ENCODE peak calls at places on chromosomes 5 and 9, in four cellular contexts. S, F, L and D are unnamed samples.

GRCh38 chr5:73694089-73694488 is 68.1 kb downstream of the ARHGEF28 start:
- DNase-seq in S (no peak), F (no peak), L (no peak), D (no peak)

GRCh38 chr5:453725-454481 is 10.9 kb downstream of the EXOC3 start:
- DNase-seq in S (no peak), L (no peak), F (no peak), D (no peak)

GRCh38 chr5:52674815-52675545 is 112.7 kb upstream of the ITGA1 start:
- DNase-seq in F (peak), L (no peak), S (no peak), D (no peak)

GRCh38 chr5:141814064-141814982 is 63.9 kb downstream of the PCDH1 start:
- DNase-seq in S (peak), L (no peak), F (no peak), D (peak)

GRCh38 chr9:89433826-89434225 is 64.1 kb downstream of the SEMA4D start:
- DNase-seq in S (no peak), F (no peak), L (no peak), D (no peak)

GRCh38 chr9:124878518-124878917 is 16.6 kb downstream of the ARPC5L start:
- DNase-seq in F (no peak), L (no peak), S (no peak), D (no peak)

GRCh38 chr5:75320341-75320740 is 16.7 kb upstream of the HMGCR start:
- DNase-seq in S (no peak), L (no peak), F (no peak), D (no peak)

GRCh38 chr5:93621340-93621872 is 38.4 kb downstream of the NR2F1 start:
- DNase-seq in F (peak), L (no peak), S (peak), D (peak)

GRCh38 chr5:180211761-180212035 is 2.7 kb upstream of the RASGEF1C start:
- DNase-seq in F (no peak), L (no peak), S (no peak), D (no peak)

GRCh38 chr9:7536310-7536939 is 263.2 kb downstream of the DMAC1 start:
- DNase-seq in S (peak), L (no peak), F (no peak), D (peak)

GRCh38 chr9:124347206-124347967 is 67.9 kb downstream of the PSMB7 start:
- DNase-seq in L (no peak), S (no peak), F (no peak), D (no peak)

GRCh38 chr9:2241461-2241874 is 226.3 kb downstream of the SMARCA2 start:
- DNase-seq in L (no peak), F (no peak), S (no peak), D (no peak)

GRCh38 chr9:109416135-109416706 is 81.9 kb downstream of the PTPN3 start:
- DNase-seq in L (no peak), F (no peak), S (no peak), D (no peak)

GRCh38 chr5:80245986-80246781 is 9.7 kb downstream of the SERINC5 start:
- DNase-seq in L (no peak), F (no peak), S (no peak), D (no peak)

GRCh38 chr5:154260224-154260859 is 69.8 kb downstream of the GALNT10 start:
- DNase-seq in L (no peak), F (no peak), S (no peak), D (no peak)